ENCODE peak calls at places on chromosomes 6 and 20, in nine cellular contexts. Y, C, Z, V, T, S, L, X and O are unnamed samples.

GRCh38 chr6:170475118-170475517 is 78.0 kb downstream of the PSMB1 start:
- DNase-seq in Y (no peak), C (no peak), Z (no peak), V (no peak), T (no peak), S (no peak), L (no peak), X (no peak), O (no peak)

GRCh38 chr6:140393665-140394064 is 1019.2 kb upstream of the CITED2 start:
- DNase-seq in Y (no peak), C (no peak), Z (no peak), V (no peak), T (no peak), S (no peak), L (no peak), X (peak), O (no peak)

GRCh38 chr20:62232764-62233645 is 5.3 kb upstream of the OSBPL2 start:
- DNase-seq in Y (no peak), C (no peak), Z (no peak), V (no peak), T (no peak), S (no peak), L (no peak), X (no peak), O (no peak)

GRCh38 chr6:105892577-105893262 is 193.4 kb upstream of the PRDM1 start:
- DNase-seq in Y (no peak), C (no peak), Z (no peak), V (peak), T (no peak), S (no peak), L (no peak), X (no peak), O (no peak)

GRCh38 chr6:119647309-119647708 is 297.7 kb upstream of the MAN1A1 start:
- DNase-seq in Y (peak), C (no peak), Z (peak), V (no peak), T (no peak), S (no peak), L (no peak), X (peak), O (no peak)

GRCh38 chr6:57137392-57137791 is 34.7 kb upstream of the BAG2 start:
- DNase-seq in Y (no peak), C (no peak), Z (no peak), V (no peak), T (no peak), S (no peak), L (no peak), X (no peak), O (no peak)

GRCh38 chr6:29112135-29112534 is 4.3 kb downstream of the OR2J3 start:
- DNase-seq in Y (no peak), C (peak), Z (no peak), V (no peak), T (no peak), S (no peak), L (no peak), X (no peak), O (no peak)

GRCh38 chr6:72642435-72642834 is 20.6 kb downstream of the KCNQ5 start:
- DNase-seq in Y (no peak), C (no peak), Z (no peak), V (no peak), T (no peak), S (no peak), L (no peak), X (no peak), O (no peak)

GRCh38 chr20:7856756-7857155 is 83.5 kb downstream of the HAO1 start:
- DNase-seq in Y (peak), C (no peak), Z (no peak), V (no peak), T (peak), S (no peak), L (no peak), X (peak), O (peak)

GRCh38 chr6:121951918-121952379 is 447.5 kb upstream of the HSF2 start:
- DNase-seq in Y (peak), C (no peak), Z (peak), V (peak), T (no peak), S (peak), L (no peak), X (peak), O (peak)

GRCh38 chr6:38322123-38322522 is 317.6 kb downstream of the BTBD9 start:
- DNase-seq in Y (no peak), C (no peak), Z (no peak), V (no peak), T (peak), S (no peak), L (no peak), X (no peak), O (no peak)

GRCh38 chr6:111658445-111659154 is 52.9 kb upstream of the TRAF3IP2 start:
- DNase-seq in Y (peak), C (no peak), Z (peak), V (no peak), T (no peak), S (peak), L (no peak), X (peak), O (no peak)

GRCh38 chr6:143223895-143224294 is 163.2 kb downstream of the AIG1 start:
- DNase-seq in Y (no peak), C (no peak), Z (no peak), V (peak), T (no peak), S (no peak), L (peak), X (peak), O (no peak)

GRCh38 chr20:51531141-51531710 is 11.3 kb downstream of the NFATC2 start:
- DNase-seq in Y (no peak), C (no peak), Z (no peak), V (no peak), T (peak), S (no peak), L (no peak), X (no peak), O (no peak)

GRCh38 chr6:27092316-27092692 is 155.2 kb upstream of the PRSS16 start:
- DNase-seq in Y (no peak), C (no peak), Z (no peak), V (no peak), T (no peak), S (no peak), L (no peak), X (no peak), O (no peak)

GRCh38 chr6:166998256-166999144 is 697 bp upstream of the CEP43 start:
- DNase-seq in Y (no peak), C (peak), Z (peak), V (peak), T (peak), S (peak), L (peak), X (no peak), O (no peak)

GRCh38 chr6:84681693-84682326 is 82.6 kb downstream of the TBX18 start:
- DNase-seq in Y (no peak), C (no peak), Z (no peak), V (no peak), T (no peak), S (no peak), L (no peak), X (no peak), O (no peak)

GRCh38 chr20:62134735-62135231 is 8.4 kb downstream of the PSMA7 start:
- DNase-seq in Y (no peak), C (no peak), Z (no peak), V (no peak), T (no peak), S (no peak), L (peak), X (peak), O (no peak)

GRCh38 chr6:46901747-46902362 is 19.9 kb downstream of the ADGRF5 start:
- DNase-seq in Y (no peak), C (no peak), Z (no peak), V (no peak), T (no peak), S (no peak), L (no peak), X (peak), O (no peak)

GRCh38 chr6:21594427-21595264 is 1.1 kb downstream of the SOX4 start:
- DNase-seq in Y (no peak), C (peak), Z (no peak), V (peak), T (no peak), S (peak), L (peak), X (peak), O (no peak)

GRCh38 chr20:22453244-22454080 is 130.9 kb downstream of the FOXA2 start:
- DNase-seq in Y (no peak), C (peak), Z (no peak), V (peak), T (no peak), S (no peak), L (no peak), X (peak), O (no peak)

GRCh38 chr20:58271596-58272460 is 37.7 kb upstream of the RAB22A start:
- DNase-seq in Y (no peak), C (no peak), Z (no peak), V (no peak), T (no peak), S (no peak), L (no peak), X (no peak), O (no peak)

GRCh38 chr6:163991326-163991725 is 576.8 kb downstream of the QKI start:
- DNase-seq in Y (no peak), C (no peak), Z (no peak), V (no peak), T (no peak), S (no peak), L (no peak), X (no peak), O (no peak)

GRCh38 chr6:113693866-113694265 is 163.3 kb upstream of the MARCKS start:
- DNase-seq in Y (no peak), C (no peak), Z (no peak), V (no peak), T (no peak), S (no peak), L (no peak), X (no peak), O (no peak)

GRCh38 chr20:51803157-51803854 is 985 bp upstream of the SALL4 start:
- DNase-seq in Y (no peak), C (no peak), Z (no peak), V (no peak), T (no peak), S (no peak), L (no peak), X (no peak), O (no peak)

GRCh38 chr6:24777227-24777626 is 2.5 kb downstream of the GMNN start:
- DNase-seq in Y (no peak), C (no peak), Z (no peak), V (no peak), T (no peak), S (no peak), L (no peak), X (no peak), O (no peak)
- H3K4me3 ChIP-seq in Y (no peak), C (peak), Z (no peak), V (peak), T (no peak), S (no peak), L (no peak), X (peak), O (no peak)

GRCh38 chr6:44084231-44085014 is 42.8 kb downstream of the MRPL14 start:
- DNase-seq in Y (peak), C (no peak), Z (no peak), V (no peak), T (no peak), S (peak), L (peak), X (no peak), O (peak)
- H3K4me3 ChIP-seq in Y (no peak), C (no peak), Z (no peak), V (no peak), T (no peak), S (no peak), L (no peak), X (no peak), O (no peak)

GRCh38 chr6:130395164-130395563 is 29.3 kb downstream of the TMEM200A start:
- DNase-seq in Y (no peak), C (no peak), Z (no peak), V (no peak), T (no peak), S (no peak), L (no peak), X (no peak), O (no peak)

GRCh38 chr6:130389142-130389541 is 23.3 kb downstream of the TMEM200A start:
- DNase-seq in Y (no peak), C (no peak), Z (no peak), V (no peak), T (no peak), S (no peak), L (no peak), X (no peak), O (no peak)

GRCh38 chr6:130393306-130393705 is 27.5 kb downstream of the TMEM200A start:
- DNase-seq in Y (no peak), C (no peak), Z (no peak), V (no peak), T (no peak), S (no peak), L (no peak), X (no peak), O (no peak)

GRCh38 chr6:130394238-130394637 is 28.4 kb downstream of the TMEM200A start:
- DNase-seq in Y (no peak), C (no peak), Z (no peak), V (no peak), T (no peak), S (no peak), L (no peak), X (no peak), O (no peak)

GRCh38 chr6:130390890-130391289 is 25.1 kb downstream of the TMEM200A start:
- DNase-seq in Y (no peak), C (no peak), Z (no peak), V (no peak), T (no peak), S (no peak), L (no peak), X (no peak), O (no peak)
- H3K4me3 ChIP-seq in Y (no peak), C (no peak), Z (no peak), V (no peak), T (no peak), S (no peak), L (no peak), X (no peak), O (no peak)

DNA sequence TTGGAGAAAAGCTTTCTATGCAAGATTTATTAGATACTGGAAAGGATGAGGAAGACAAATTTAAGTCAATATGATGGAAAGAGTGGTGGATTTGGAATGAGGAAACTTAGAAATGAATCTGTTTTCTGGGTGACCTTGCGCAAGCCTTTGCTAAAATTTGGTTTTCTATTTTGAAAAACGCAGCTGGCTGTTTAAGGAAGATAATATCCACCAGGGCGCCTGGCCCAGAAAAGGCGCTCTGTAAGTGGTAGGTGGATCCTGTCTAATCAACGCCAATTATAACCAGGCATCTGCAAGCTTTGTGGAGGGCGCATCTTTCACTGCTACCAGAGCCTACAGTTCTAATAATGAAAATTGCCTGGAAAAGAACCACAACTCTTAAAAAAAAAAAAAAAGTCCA is 398 bp upstream of the SPATS1 start:
- DNase-seq in Y (no peak), C (no peak), Z (no peak), V (no peak), T (no peak), S (no peak), L (no peak), X (no peak), O (no peak)
- H3K4me3 ChIP-seq in Y (no peak), C (peak), Z (no peak), V (no peak), T (no peak), S (no peak), L (peak), X (no peak), O (peak)

DNA sequence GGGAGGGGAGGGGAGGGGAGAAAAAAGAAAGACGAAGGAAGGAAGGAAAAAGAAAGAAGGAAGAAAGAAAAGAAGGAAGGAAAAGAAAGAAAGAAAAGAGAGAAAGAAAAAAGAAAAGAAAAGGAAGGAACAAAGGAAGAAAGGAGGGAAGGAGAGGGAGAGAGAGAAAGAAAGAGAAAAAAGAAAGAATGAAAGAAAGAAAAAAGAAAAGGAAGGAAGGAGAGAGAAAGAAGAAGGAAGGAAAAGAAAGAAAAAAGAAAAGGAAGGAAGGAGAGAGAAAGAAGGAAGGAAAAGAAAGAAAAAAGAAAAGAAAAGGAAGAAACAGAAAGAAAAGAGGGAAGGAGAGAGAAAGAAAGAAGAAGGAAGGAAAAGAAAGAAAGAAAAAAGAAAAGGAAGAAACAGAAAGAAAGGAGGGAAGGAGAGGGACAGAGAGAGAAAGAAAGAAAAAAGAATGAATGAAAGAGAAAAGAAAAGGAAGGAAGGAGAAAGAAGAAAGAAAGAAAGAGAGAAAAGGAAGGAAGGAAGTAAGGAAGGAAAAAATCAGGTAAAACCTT is 225.3 kb downstream of the TPBG start:
- DNase-seq in Y (no peak), C (no peak), Z (no peak), V (no peak), T (no peak), S (no peak), L (no peak), X (no peak), O (no peak)
- H3K4me3 ChIP-seq in Y (no peak), C (no peak), Z (no peak), V (no peak), T (no peak), S (no peak), L (no peak), X (no peak), O (no peak)

GRCh38 chr20:43824279-43824678 is 90.4 kb upstream of the TOX2 start:
- DNase-seq in Y (no peak), C (no peak), Z (no peak), V (no peak), T (no peak), S (no peak), L (no peak), X (no peak), O (no peak)
- H3K4me3 ChIP-seq in Y (no peak), C (no peak), Z (no peak), V (no peak), T (no peak), S (no peak), L (no peak), X (no peak), O (no peak)

DNA sequence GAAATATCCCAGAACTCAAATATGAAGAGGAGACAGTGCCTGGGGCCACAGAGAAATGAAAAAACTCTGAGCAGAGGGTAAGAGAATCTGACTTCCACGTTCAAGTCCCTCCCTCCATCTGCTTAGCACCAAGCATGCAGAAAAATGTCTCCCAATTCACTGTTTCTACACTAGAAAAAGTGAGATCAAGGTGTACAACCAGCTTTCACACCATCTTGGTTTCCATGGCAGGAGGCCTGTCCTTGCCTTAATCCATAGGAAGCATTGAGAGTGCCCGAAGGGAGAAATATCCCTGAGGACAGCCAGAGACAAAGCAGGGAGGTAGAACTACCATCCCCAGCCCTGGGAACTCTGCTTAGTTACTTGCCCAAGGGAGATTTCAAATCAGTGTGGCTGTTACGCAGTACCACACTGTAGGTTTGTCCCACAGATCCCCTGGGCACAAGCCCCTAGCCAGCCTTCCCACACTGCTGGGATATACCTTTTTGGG is 82.9 kb downstream of the SCML4 start:
- DNase-seq in Y (no peak), C (no peak), Z (no peak), V (no peak), T (no peak), S (no peak), L (no peak), X (no peak), O (no peak)
- H3K4me3 ChIP-seq in Y (peak), C (no peak), Z (no peak), V (no peak), T (no peak), S (no peak), L (no peak), X (no peak), O (no peak)

DNA sequence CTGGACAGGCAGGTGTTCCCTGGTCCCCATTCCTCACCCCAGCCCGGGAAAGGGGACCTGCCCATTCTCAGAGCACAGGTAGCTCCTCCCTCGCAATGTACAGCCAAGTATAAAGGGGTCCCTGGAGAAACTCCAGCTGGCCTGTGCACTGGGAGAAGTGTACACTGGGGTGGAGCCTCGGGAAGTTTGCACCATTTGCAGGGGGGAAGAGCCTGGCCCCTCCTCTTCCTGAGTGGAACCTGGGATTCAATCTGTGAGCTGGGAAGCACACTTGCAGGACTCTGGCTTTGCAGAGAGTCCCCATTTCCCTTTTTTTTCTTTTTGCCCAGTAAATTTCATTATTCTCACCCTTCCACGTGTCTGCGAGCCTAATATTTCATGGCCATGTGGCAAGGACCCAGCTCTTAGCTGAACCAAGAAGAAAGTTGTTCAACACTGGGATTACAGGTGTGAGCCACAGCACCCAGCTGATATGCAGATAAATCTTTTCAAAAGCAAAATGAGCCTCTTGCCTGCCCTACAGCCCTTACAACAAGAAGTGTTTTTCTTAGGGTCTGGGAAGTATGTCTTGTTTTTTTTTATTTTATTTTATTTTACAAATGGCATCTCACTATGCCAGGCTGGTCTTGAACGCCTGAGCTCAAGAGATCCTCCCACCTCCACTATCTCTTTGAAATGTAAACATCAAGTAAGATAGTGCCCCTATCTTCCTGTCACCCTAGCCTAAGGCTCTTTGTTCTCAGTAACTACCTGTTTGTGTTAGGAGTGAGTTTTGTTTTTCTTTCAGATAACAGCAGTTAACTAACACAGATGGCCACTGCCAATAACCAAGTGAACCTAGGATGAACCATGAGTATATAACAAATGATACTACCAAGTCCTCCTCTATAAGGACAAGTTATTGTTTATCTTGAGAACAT is 9.3 kb upstream of the RNGTT start:
- DNase-seq in Y (no peak), C (peak), Z (no peak), V (no peak), T (no peak), S (no peak), L (no peak), X (no peak), O (no peak)
- H3K4me3 ChIP-seq in Y (no peak), C (no peak), Z (no peak), V (no peak), T (no peak), S (no peak), L (no peak), X (no peak), O (no peak)